ENCODE peak calls at places on chromosomes 13 and 19, in six cellular contexts. F is adipocyte; B is AG08395; X is CD8-positive, alpha-beta T cell; O is HFF-Myc; A is SJCRH30. Y is an unnamed sample.
A peak's percentile ranks its signal among the peaks of the same experiment; 100 is the strongest.

GRCh38 chr13:32581177-32581786 is 5.0 kb upstream of the PDS5B start:
- DNase-seq in O (no peak), X (no peak), F (peak; percentile 76), B (peak; percentile 38), A (peak; percentile 56), Y (no peak)

GRCh38 chr13:110298566-110299321 is 8.2 kb downstream of the COL4A1 start:
- DNase-seq in B (no peak), A (no peak), F (peak; percentile 65), O (no peak), X (no peak), Y (no peak)

GRCh38 chr19:40232479-40232878 is 6.0 kb upstream of the CCNP start:
- DNase-seq in F (no peak), A (no peak), B (no peak), O (no peak), X (no peak), Y (no peak)

GRCh38 chr13:96958286-96958891 is 35.9 kb downstream of the OXGR1 start:
- DNase-seq in B (peak; percentile 22), O (peak; percentile 15), X (no peak), F (peak; percentile 87), A (peak; percentile 54), Y (no peak)

GRCh38 chr19:45025264-45025663 is 13.6 kb upstream of the CLASRP start:
- DNase-seq in F (no peak), X (no peak), A (no peak), B (no peak), O (no peak), Y (no peak)

GRCh38 chr13:79519252-79519651 is 38.3 kb downstream of the NDFIP2 start:
- DNase-seq in B (peak; percentile 3), O (no peak), A (no peak), F (no peak), X (no peak), Y (no peak)

GRCh38 chr19:19642506-19643157 is 825 bp downstream of the GMIP start:
- DNase-seq in B (peak; percentile 40), O (no peak), F (peak; percentile 47), X (peak; percentile 57), A (peak; percentile 60), Y (no peak)

GRCh38 chr19:54470991-54471782 is 1.9 kb downstream of the CDC42EP5 start:
- DNase-seq in O (no peak), X (no peak), B (peak; percentile 15), F (peak; percentile 30), A (peak; percentile 33), Y (peak; percentile 70)

GRCh38 chr13:44458313-44458975 is 84.8 kb downstream of the SERP2 start:
- DNase-seq in X (no peak), B (no peak), O (no peak), A (no peak), F (no peak), Y (no peak)

GRCh38 chr13:31588331-31588730 is 151.0 kb upstream of the RXFP2 start:
- DNase-seq in B (no peak), A (no peak), O (no peak), X (no peak), F (no peak), Y (peak; percentile 72)